ENCODE peak calls at places on chromosomes 3 and 15, in four cellular contexts. One of them, this sample, is unnamed.

GRCh38 chr3:75294124-75294523 is 370.0 kb upstream of the FRG2C start:
- DNase-seq in neural progenitor cell: peak; percentile 67
- DNase-seq in heart right ventricle: peak; percentile 22
- DNase-seq in activated gamma-delta T cell treated with anti-CD3 and anti-CD28 coated beads, Interleukin-2, amount 50 U/mL, for 16 hours: no peak
- DNase-seq in this sample: peak; percentile 37

GRCh38 chr3:11835028-11835639 is 11.6 kb downstream of the TAMM41 start:
- DNase-seq in activated gamma-delta T cell treated with anti-CD3 and anti-CD28 coated beads, Interleukin-2, amount 50 U/mL, for 16 hours: no peak
- DNase-seq in heart right ventricle: no peak
- DNase-seq in neural progenitor cell: peak; percentile 16
- DNase-seq in this sample: peak; percentile 56

GRCh38 chr3:8490079-8490552 is 11.5 kb upstream of the LMCD1 start:
- DNase-seq in heart right ventricle: no peak
- DNase-seq in neural progenitor cell: no peak
- DNase-seq in activated gamma-delta T cell treated with anti-CD3 and anti-CD28 coated beads, Interleukin-2, amount 50 U/mL, for 16 hours: no peak
- DNase-seq in this sample: peak; percentile 23

GRCh38 chr3:171113716-171114115 is 87.2 kb upstream of the SLC2A2 start:
- DNase-seq in heart right ventricle: no peak
- DNase-seq in activated gamma-delta T cell treated with anti-CD3 and anti-CD28 coated beads, Interleukin-2, amount 50 U/mL, for 16 hours: no peak
- DNase-seq in neural progenitor cell: peak; percentile 54
- DNase-seq in this sample: no peak

GRCh38 chr3:127420825-127421224 is 133.0 kb upstream of the PRR20G start:
- DNase-seq in heart right ventricle: no peak
- DNase-seq in neural progenitor cell: peak; percentile 36
- DNase-seq in activated gamma-delta T cell treated with anti-CD3 and anti-CD28 coated beads, Interleukin-2, amount 50 U/mL, for 16 hours: no peak
- DNase-seq in this sample: no peak

GRCh38 chr15:36810656-36811449 is 231.4 kb downstream of the CDIN1 start:
- DNase-seq in heart right ventricle: no peak
- DNase-seq in activated gamma-delta T cell treated with anti-CD3 and anti-CD28 coated beads, Interleukin-2, amount 50 U/mL, for 16 hours: no peak
- DNase-seq in neural progenitor cell: peak; percentile 75
- DNase-seq in this sample: no peak

GRCh38 chr15:56716334-56716733 is 17.0 kb downstream of the ZNF280D start:
- DNase-seq in activated gamma-delta T cell treated with anti-CD3 and anti-CD28 coated beads, Interleukin-2, amount 50 U/mL, for 16 hours: no peak
- DNase-seq in neural progenitor cell: no peak
- DNase-seq in heart right ventricle: no peak
- DNase-seq in this sample: no peak

GRCh38 chr3:108153451-108153981 is 62.7 kb upstream of the CD47 start:
- DNase-seq in neural progenitor cell: peak; percentile 77
- DNase-seq in activated gamma-delta T cell treated with anti-CD3 and anti-CD28 coated beads, Interleukin-2, amount 50 U/mL, for 16 hours: no peak
- DNase-seq in heart right ventricle: no peak
- DNase-seq in this sample: peak; percentile 68

GRCh38 chr3:10194328-10195071 is 29.8 kb downstream of the IRAK2 start:
- DNase-seq in activated gamma-delta T cell treated with anti-CD3 and anti-CD28 coated beads, Interleukin-2, amount 50 U/mL, for 16 hours: peak; percentile 48
- DNase-seq in heart right ventricle: peak; percentile 58
- DNase-seq in neural progenitor cell: no peak
- DNase-seq in this sample: no peak

GRCh38 chr3:73060302-73060723 is 1.1 kb upstream of the EBLN2 start:
- DNase-seq in neural progenitor cell: no peak
- DNase-seq in activated gamma-delta T cell treated with anti-CD3 and anti-CD28 coated beads, Interleukin-2, amount 50 U/mL, for 16 hours: no peak
- DNase-seq in heart right ventricle: no peak
- DNase-seq in this sample: no peak

GRCh38 chr3:38755130-38755529 is 60.9 kb downstream of the SCN10A start:
- DNase-seq in neural progenitor cell: peak; percentile 51
- DNase-seq in activated gamma-delta T cell treated with anti-CD3 and anti-CD28 coated beads, Interleukin-2, amount 50 U/mL, for 16 hours: no peak
- DNase-seq in heart right ventricle: no peak
- DNase-seq in this sample: peak; percentile 26

GRCh38 chr3:97981886-97982285 is 9.7 kb upstream of the RIOX2 start:
- DNase-seq in activated gamma-delta T cell treated with anti-CD3 and anti-CD28 coated beads, Interleukin-2, amount 50 U/mL, for 16 hours: no peak
- DNase-seq in neural progenitor cell: no peak
- DNase-seq in heart right ventricle: no peak
- DNase-seq in this sample: peak; percentile 95

GRCh38 chr15:79314811-79315210 is 3.9 kb downstream of the TMED3 start:
- DNase-seq in activated gamma-delta T cell treated with anti-CD3 and anti-CD28 coated beads, Interleukin-2, amount 50 U/mL, for 16 hours: no peak
- DNase-seq in heart right ventricle: no peak
- DNase-seq in neural progenitor cell: no peak
- DNase-seq in this sample: no peak

GRCh38 chr3:187522293-187522692 is 147.9 kb downstream of the SST start:
- DNase-seq in heart right ventricle: no peak
- DNase-seq in neural progenitor cell: no peak
- DNase-seq in activated gamma-delta T cell treated with anti-CD3 and anti-CD28 coated beads, Interleukin-2, amount 50 U/mL, for 16 hours: no peak
- DNase-seq in this sample: no peak

GRCh38 chr15:101611007-101611406 is 41.2 kb downstream of the TM2D3 start:
- DNase-seq in activated gamma-delta T cell treated with anti-CD3 and anti-CD28 coated beads, Interleukin-2, amount 50 U/mL, for 16 hours: no peak
- DNase-seq in neural progenitor cell: no peak
- DNase-seq in heart right ventricle: no peak
- DNase-seq in this sample: no peak

GRCh38 chr3:13309004-13309403 is 111.1 kb downstream of the NUP210 start:
- DNase-seq in heart right ventricle: no peak
- DNase-seq in neural progenitor cell: no peak
- DNase-seq in activated gamma-delta T cell treated with anti-CD3 and anti-CD28 coated beads, Interleukin-2, amount 50 U/mL, for 16 hours: no peak
- DNase-seq in this sample: no peak

GRCh38 chr3:24657870-24658535 is 163.4 kb upstream of the THRB start:
- DNase-seq in neural progenitor cell: no peak
- DNase-seq in activated gamma-delta T cell treated with anti-CD3 and anti-CD28 coated beads, Interleukin-2, amount 50 U/mL, for 16 hours: no peak
- DNase-seq in heart right ventricle: no peak
- DNase-seq in this sample: no peak

GRCh38 chr3:69329897-69330296 is 56.0 kb downstream of the FRMD4B start:
- DNase-seq in heart right ventricle: no peak
- DNase-seq in neural progenitor cell: no peak
- DNase-seq in activated gamma-delta T cell treated with anti-CD3 and anti-CD28 coated beads, Interleukin-2, amount 50 U/mL, for 16 hours: no peak
- DNase-seq in this sample: peak; percentile 38

GRCh38 chr3:39855517-39855916 is 46.1 kb downstream of the MYRIP start:
- DNase-seq in heart right ventricle: no peak
- DNase-seq in activated gamma-delta T cell treated with anti-CD3 and anti-CD28 coated beads, Interleukin-2, amount 50 U/mL, for 16 hours: no peak
- DNase-seq in neural progenitor cell: no peak
- DNase-seq in this sample: no peak

GRCh38 chr15:41401904-41402267 is 410 bp downstream of the NDUFAF1 start:
- DNase-seq in activated gamma-delta T cell treated with anti-CD3 and anti-CD28 coated beads, Interleukin-2, amount 50 U/mL, for 16 hours: no peak
- DNase-seq in neural progenitor cell: no peak
- DNase-seq in heart right ventricle: no peak
- DNase-seq in this sample: no peak

GRCh38 chr3:155664922-155665695 is 79.8 kb downstream of the PLCH1 start:
- DNase-seq in activated gamma-delta T cell treated with anti-CD3 and anti-CD28 coated beads, Interleukin-2, amount 50 U/mL, for 16 hours: no peak
- DNase-seq in neural progenitor cell: peak; percentile 12
- DNase-seq in heart right ventricle: peak; percentile 61
- DNase-seq in this sample: no peak

GRCh38 chr15:54772663-54773062 is 424.1 kb downstream of the RSL24D1 start:
- DNase-seq in neural progenitor cell: no peak
- DNase-seq in activated gamma-delta T cell treated with anti-CD3 and anti-CD28 coated beads, Interleukin-2, amount 50 U/mL, for 16 hours: no peak
- DNase-seq in heart right ventricle: no peak
- DNase-seq in this sample: no peak

GRCh38 chr15:35305906-35306305 is 220.8 kb upstream of the NANOGP8 start:
- DNase-seq in neural progenitor cell: no peak
- DNase-seq in activated gamma-delta T cell treated with anti-CD3 and anti-CD28 coated beads, Interleukin-2, amount 50 U/mL, for 16 hours: no peak
- DNase-seq in heart right ventricle: no peak
- DNase-seq in this sample: peak; percentile 19

GRCh38 chr3:171614318-171614967 is 154.2 kb upstream of the TNIK start:
- DNase-seq in heart right ventricle: peak; percentile 10
- DNase-seq in neural progenitor cell: peak; percentile 67
- DNase-seq in activated gamma-delta T cell treated with anti-CD3 and anti-CD28 coated beads, Interleukin-2, amount 50 U/mL, for 16 hours: no peak
- DNase-seq in this sample: peak; percentile 8

GRCh38 chr15:71780349-71780976 is 29.9 kb upstream of the NR2E3 start:
- DNase-seq in heart right ventricle: no peak
- DNase-seq in neural progenitor cell: peak; percentile 80
- DNase-seq in activated gamma-delta T cell treated with anti-CD3 and anti-CD28 coated beads, Interleukin-2, amount 50 U/mL, for 16 hours: no peak
- DNase-seq in this sample: peak; percentile 86

GRCh38 chr3:120741837-120742197 is 499 bp downstream of the RABL3 start:
- DNase-seq in neural progenitor cell: no peak
- DNase-seq in heart right ventricle: no peak
- DNase-seq in activated gamma-delta T cell treated with anti-CD3 and anti-CD28 coated beads, Interleukin-2, amount 50 U/mL, for 16 hours: no peak
- DNase-seq in this sample: no peak

GRCh38 chr15:25862087-25862468 is 1.0 kb downstream of the ATP10A start:
- DNase-seq in activated gamma-delta T cell treated with anti-CD3 and anti-CD28 coated beads, Interleukin-2, amount 50 U/mL, for 16 hours: no peak
- DNase-seq in neural progenitor cell: no peak
- DNase-seq in heart right ventricle: no peak
- DNase-seq in this sample: no peak

GRCh38 chr15:96232335-96232734 is 98.2 kb upstream of the NR2F2 start:
- DNase-seq in heart right ventricle: no peak
- DNase-seq in activated gamma-delta T cell treated with anti-CD3 and anti-CD28 coated beads, Interleukin-2, amount 50 U/mL, for 16 hours: no peak
- DNase-seq in neural progenitor cell: no peak
- DNase-seq in this sample: no peak

GRCh38 chr3:69309810-69310209 is 76.1 kb downstream of the FRMD4B start:
- DNase-seq in neural progenitor cell: peak; percentile 46
- DNase-seq in heart right ventricle: no peak
- DNase-seq in activated gamma-delta T cell treated with anti-CD3 and anti-CD28 coated beads, Interleukin-2, amount 50 U/mL, for 16 hours: no peak
- DNase-seq in this sample: peak; percentile 81

GRCh38 chr3:25849641-25850040 is 59.8 kb downstream of the OXSM start:
- DNase-seq in heart right ventricle: no peak
- DNase-seq in neural progenitor cell: no peak
- DNase-seq in activated gamma-delta T cell treated with anti-CD3 and anti-CD28 coated beads, Interleukin-2, amount 50 U/mL, for 16 hours: no peak
- DNase-seq in this sample: no peak

GRCh38 chr3:25588441-25589103 is 76.1 kb downstream of the TOP2B start:
- DNase-seq in neural progenitor cell: no peak
- DNase-seq in activated gamma-delta T cell treated with anti-CD3 and anti-CD28 coated beads, Interleukin-2, amount 50 U/mL, for 16 hours: no peak
- DNase-seq in heart right ventricle: no peak
- DNase-seq in this sample: no peak

GRCh38 chr3:73493543-73494314 is 131.0 kb downstream of the PDZRN3 start:
- DNase-seq in neural progenitor cell: no peak
- DNase-seq in heart right ventricle: no peak
- DNase-seq in activated gamma-delta T cell treated with anti-CD3 and anti-CD28 coated beads, Interleukin-2, amount 50 U/mL, for 16 hours: no peak
- DNase-seq in this sample: no peak

GRCh38 chr3:23702198-23702597 is 103.6 kb upstream of the UBE2E1 start:
- DNase-seq in activated gamma-delta T cell treated with anti-CD3 and anti-CD28 coated beads, Interleukin-2, amount 50 U/mL, for 16 hours: no peak
- DNase-seq in heart right ventricle: no peak
- DNase-seq in neural progenitor cell: no peak
- DNase-seq in this sample: no peak